ENCODE peak calls at places on chromosomes 11 and 22, in six cellular contexts. One of them, this sample, is unnamed.

GRCh38 chr11:31797227-31798056 is 13.7 kb downstream of the PAX6 start:
- DNase-seq in HL-60: no peak
- DNase-seq in heart left ventricle: no peak
- DNase-seq in testis: no peak
- DNase-seq in naive thymus-derived CD4-positive, alpha-beta T cell: no peak
- DNase-seq in SJCRH30: no peak
- DNase-seq in this sample: peak

GRCh38 chr11:62545437-62546243 is 966 bp downstream of the AHNAK start:
- DNase-seq in HL-60: peak
- DNase-seq in heart left ventricle: peak
- DNase-seq in testis: peak
- DNase-seq in naive thymus-derived CD4-positive, alpha-beta T cell: no peak
- DNase-seq in SJCRH30: peak
- DNase-seq in this sample: no peak

GRCh38 chr22:22691716-22692701 is 47.6 kb downstream of the GGTLC2 start:
- DNase-seq in HL-60: peak
- DNase-seq in heart left ventricle: no peak
- DNase-seq in testis: no peak
- DNase-seq in naive thymus-derived CD4-positive, alpha-beta T cell: no peak
- DNase-seq in SJCRH30: no peak
- DNase-seq in this sample: no peak

GRCh38 chr11:86205415-86206268 is 38.9 kb upstream of the EED start:
- DNase-seq in HL-60: peak
- DNase-seq in heart left ventricle: no peak
- DNase-seq in testis: no peak
- DNase-seq in naive thymus-derived CD4-positive, alpha-beta T cell: no peak
- DNase-seq in SJCRH30: no peak
- DNase-seq in this sample: no peak

GRCh38 chr22:49921508-49922278 is 3.3 kb downstream of the CRELD2 start:
- DNase-seq in HL-60: no peak
- DNase-seq in heart left ventricle: no peak
- DNase-seq in testis: no peak
- DNase-seq in naive thymus-derived CD4-positive, alpha-beta T cell: no peak
- DNase-seq in SJCRH30: no peak
- DNase-seq in this sample: no peak

GRCh38 chr11:58577441-58578135 is 1.3 kb upstream of the ZFP91 start:
- DNase-seq in HL-60: peak
- DNase-seq in heart left ventricle: peak
- DNase-seq in testis: peak
- DNase-seq in naive thymus-derived CD4-positive, alpha-beta T cell: peak
- DNase-seq in SJCRH30: peak
- DNase-seq in this sample: peak

GRCh38 chr11:112498701-112499100 is 238.0 kb upstream of the PLET1 start:
- DNase-seq in HL-60: no peak
- DNase-seq in heart left ventricle: no peak
- DNase-seq in testis: no peak
- DNase-seq in naive thymus-derived CD4-positive, alpha-beta T cell: no peak
- DNase-seq in SJCRH30: no peak
- DNase-seq in this sample: no peak

GRCh38 chr11:111378773-111379499 is at the start of gene POU2AF1:
- DNase-seq in HL-60: no peak
- DNase-seq in heart left ventricle: peak
- DNase-seq in testis: no peak
- DNase-seq in naive thymus-derived CD4-positive, alpha-beta T cell: peak
- DNase-seq in SJCRH30: no peak
- DNase-seq in this sample: no peak

GRCh38 chr22:50696799-50697561 is 24.4 kb downstream of the SHANK3 start:
- DNase-seq in HL-60: no peak
- DNase-seq in heart left ventricle: no peak
- DNase-seq in testis: no peak
- DNase-seq in naive thymus-derived CD4-positive, alpha-beta T cell: no peak
- DNase-seq in SJCRH30: no peak
- DNase-seq in this sample: peak

GRCh38 chr22:22940961-22941605 is 53.5 kb downstream of the IGLL5 start:
- DNase-seq in HL-60: no peak
- DNase-seq in heart left ventricle: no peak
- DNase-seq in testis: no peak
- DNase-seq in naive thymus-derived CD4-positive, alpha-beta T cell: no peak
- DNase-seq in SJCRH30: no peak
- DNase-seq in this sample: peak

GRCh38 chr11:126164781-126165180 is 46.7 kb downstream of the RPUSD4 start:
- DNase-seq in HL-60: no peak
- DNase-seq in heart left ventricle: no peak
- DNase-seq in testis: no peak
- DNase-seq in naive thymus-derived CD4-positive, alpha-beta T cell: no peak
- DNase-seq in SJCRH30: no peak
- DNase-seq in this sample: peak

GRCh38 chr11:5103066-5103465 is 33.7 kb downstream of the OR52E1 start:
- DNase-seq in HL-60: no peak
- DNase-seq in heart left ventricle: no peak
- DNase-seq in testis: no peak
- DNase-seq in naive thymus-derived CD4-positive, alpha-beta T cell: no peak
- DNase-seq in SJCRH30: no peak
- DNase-seq in this sample: no peak

GRCh38 chr11:5107285-5107684 is 30.9 kb downstream of the OR52A5 start:
- DNase-seq in HL-60: no peak
- DNase-seq in heart left ventricle: no peak
- DNase-seq in testis: no peak
- DNase-seq in naive thymus-derived CD4-positive, alpha-beta T cell: no peak
- DNase-seq in SJCRH30: no peak
- DNase-seq in this sample: no peak

GRCh38 chr11:5102246-5102645 is 32.9 kb downstream of the OR52E1 start:
- DNase-seq in HL-60: no peak
- DNase-seq in heart left ventricle: no peak
- DNase-seq in testis: no peak
- DNase-seq in naive thymus-derived CD4-positive, alpha-beta T cell: no peak
- DNase-seq in SJCRH30: no peak
- DNase-seq in this sample: no peak
- H3K27ac ChIP-seq in HL-60: no peak
- H3K27ac ChIP-seq in heart left ventricle: no peak
- H3K27ac ChIP-seq in testis: no peak
- H3K27ac ChIP-seq in naive thymus-derived CD4-positive, alpha-beta T cell: no peak
- H3K27ac ChIP-seq in SJCRH30: no peak
- H3K27ac ChIP-seq in this sample: no peak

GRCh38 chr11:396511-396947 is 2.5 kb downstream of the PKP3 start:
- DNase-seq in HL-60: peak
- DNase-seq in heart left ventricle: no peak
- DNase-seq in testis: peak
- DNase-seq in naive thymus-derived CD4-positive, alpha-beta T cell: no peak
- DNase-seq in SJCRH30: peak
- DNase-seq in this sample: peak
- H3K4me3 ChIP-seq in HL-60: peak
- H3K4me3 ChIP-seq in heart left ventricle: peak
- H3K4me3 ChIP-seq in testis: no peak
- H3K4me3 ChIP-seq in naive thymus-derived CD4-positive, alpha-beta T cell: no peak
- H3K4me3 ChIP-seq in SJCRH30: peak
- H3K4me3 ChIP-seq in this sample: no peak

GRCh38 chr11:94539420-94539819 is 4.3 kb upstream of the FUT4 start:
- DNase-seq in HL-60: no peak
- DNase-seq in heart left ventricle: no peak
- DNase-seq in testis: no peak
- DNase-seq in naive thymus-derived CD4-positive, alpha-beta T cell: no peak
- DNase-seq in SJCRH30: no peak
- DNase-seq in this sample: no peak
- H3K27ac ChIP-seq in HL-60: no peak
- H3K27ac ChIP-seq in heart left ventricle: no peak
- H3K27ac ChIP-seq in testis: no peak
- H3K27ac ChIP-seq in naive thymus-derived CD4-positive, alpha-beta T cell: no peak
- H3K27ac ChIP-seq in SJCRH30: no peak
- H3K27ac ChIP-seq in this sample: no peak

DNA sequence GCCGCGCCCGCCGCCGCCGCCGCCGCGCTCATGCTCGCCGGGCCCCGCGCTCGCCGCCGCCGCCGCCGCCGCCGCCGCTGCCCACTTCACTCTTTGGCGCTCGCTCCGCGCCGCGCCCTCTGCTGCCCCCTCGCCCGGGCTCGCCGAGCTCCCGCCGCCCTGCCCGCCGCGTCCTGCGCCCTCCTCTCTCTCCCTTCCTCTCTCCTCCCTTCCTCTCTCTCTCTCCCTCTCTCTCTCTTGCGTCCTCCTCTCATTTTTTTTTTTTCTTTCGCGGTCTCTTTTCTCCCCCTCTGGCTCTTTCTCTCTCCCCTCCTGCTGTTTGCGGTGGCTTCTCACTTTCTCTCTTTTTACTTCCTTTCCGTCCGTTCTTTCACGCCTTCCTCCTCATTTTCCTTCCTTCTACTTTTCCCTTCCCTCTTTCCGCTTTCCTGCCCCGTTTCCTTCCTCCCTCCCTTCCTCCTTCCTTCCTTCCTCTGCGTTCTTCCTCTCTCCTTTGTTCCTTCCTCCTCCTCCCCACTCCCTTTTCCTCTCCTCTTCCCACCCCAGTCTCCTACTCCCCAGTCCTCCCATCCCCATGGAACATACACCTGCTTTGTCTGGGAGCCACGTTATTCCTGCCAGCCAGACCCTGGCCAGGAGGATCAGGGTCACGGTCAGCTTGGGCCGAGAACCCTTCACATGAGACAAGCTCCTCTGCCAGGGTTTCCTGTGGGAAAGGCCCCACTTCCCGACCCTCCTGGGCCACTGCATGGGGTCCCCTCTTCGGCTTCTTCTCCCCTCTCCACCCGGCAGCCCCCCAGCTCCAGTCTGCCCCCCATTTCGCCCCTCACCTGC is 19.3 kb upstream of the SHISAL1 start:
- DNase-seq in HL-60: no peak
- DNase-seq in heart left ventricle: no peak
- DNase-seq in testis: peak
- DNase-seq in naive thymus-derived CD4-positive, alpha-beta T cell: no peak
- DNase-seq in SJCRH30: no peak
- DNase-seq in this sample: peak
- H3K4me3 ChIP-seq in HL-60: no peak
- H3K4me3 ChIP-seq in heart left ventricle: peak
- H3K4me3 ChIP-seq in testis: no peak
- H3K4me3 ChIP-seq in naive thymus-derived CD4-positive, alpha-beta T cell: no peak
- H3K4me3 ChIP-seq in SJCRH30: no peak
- H3K4me3 ChIP-seq in this sample: no peak

This sample was measured in WERI-Rb-1.